ENCODE peak calls at places on chromosomes 13 and 19, in five cellular contexts. One of them, this sample, is unnamed.

GRCh38 chr19:10719466-10719961 is 1.6 kb downstream of the DNM2 start:
- DNase-seq in mesendoderm: peak
- DNase-seq in mesenchymal stem cell: peak
- DNase-seq in neuronal stem cell: no peak
- DNase-seq in trophoblast cell: peak
- DNase-seq in this sample: no peak

GRCh38 chr19:1018393-1018792 is 2.5 kb downstream of the TMEM259 start:
- DNase-seq in mesendoderm: no peak
- DNase-seq in mesenchymal stem cell: no peak
- DNase-seq in neuronal stem cell: no peak
- DNase-seq in trophoblast cell: no peak
- DNase-seq in this sample: no peak

GRCh38 chr13:28705734-28706133 is 13.0 kb downstream of the SLC46A3 start:
- DNase-seq in mesendoderm: no peak
- DNase-seq in mesenchymal stem cell: peak
- DNase-seq in neuronal stem cell: no peak
- DNase-seq in trophoblast cell: no peak
- DNase-seq in this sample: no peak

GRCh38 chr13:100262404-100262803 is 173.5 kb downstream of the PCCA start:
- DNase-seq in mesendoderm: no peak
- DNase-seq in mesenchymal stem cell: no peak
- DNase-seq in neuronal stem cell: no peak
- DNase-seq in trophoblast cell: no peak
- DNase-seq in this sample: no peak

GRCh38 chr19:2867025-2867991 is at the start of gene ZNF556:
- DNase-seq in mesendoderm: no peak
- DNase-seq in mesenchymal stem cell: no peak
- DNase-seq in neuronal stem cell: no peak
- DNase-seq in trophoblast cell: no peak
- DNase-seq in this sample: no peak

GRCh38 chr19:30449673-30450072 is 77.5 kb downstream of the ZNF536 start:
- DNase-seq in mesendoderm: peak
- DNase-seq in mesenchymal stem cell: no peak
- DNase-seq in neuronal stem cell: peak
- DNase-seq in trophoblast cell: no peak
- DNase-seq in this sample: no peak

GRCh38 chr13:24356837-24357236 is 47.5 kb downstream of the C1QTNF9 start:
- DNase-seq in mesendoderm: no peak
- DNase-seq in mesenchymal stem cell: no peak
- DNase-seq in neuronal stem cell: no peak
- DNase-seq in trophoblast cell: no peak
- DNase-seq in this sample: no peak

GRCh38 chr13:23859455-23859854 is 29.7 kb downstream of the MIPEP start:
- DNase-seq in mesendoderm: no peak
- DNase-seq in mesenchymal stem cell: no peak
- DNase-seq in neuronal stem cell: no peak
- DNase-seq in trophoblast cell: peak
- DNase-seq in this sample: no peak

GRCh38 chr13:37981932-37982331 is 112.4 kb upstream of the TRPC4 start:
- DNase-seq in mesendoderm: no peak
- DNase-seq in mesenchymal stem cell: no peak
- DNase-seq in neuronal stem cell: no peak
- DNase-seq in trophoblast cell: no peak
- DNase-seq in this sample: no peak

GRCh38 chr19:35000647-35001501 is 751 bp downstream of the GRAMD1A start:
- DNase-seq in mesendoderm: peak
- DNase-seq in mesenchymal stem cell: peak
- DNase-seq in neuronal stem cell: no peak
- DNase-seq in trophoblast cell: peak
- DNase-seq in this sample: peak
- H4K8ac ChIP-seq in mesendoderm: peak
- H4K8ac ChIP-seq in mesenchymal stem cell: peak
- H4K8ac ChIP-seq in neuronal stem cell: no peak
- H4K8ac ChIP-seq in trophoblast cell: peak
- H4K8ac ChIP-seq in this sample: no peak

GRCh38 chr13:113952151-113952982 is 21.5 kb downstream of the C13orf46 start:
- DNase-seq in mesendoderm: no peak
- DNase-seq in mesenchymal stem cell: no peak
- DNase-seq in neuronal stem cell: no peak
- DNase-seq in trophoblast cell: no peak
- DNase-seq in this sample: no peak

GRCh38 chr13:113952983-113953520 is 20.8 kb downstream of the C13orf46 start:
- DNase-seq in mesendoderm: no peak
- DNase-seq in mesenchymal stem cell: no peak
- DNase-seq in neuronal stem cell: no peak
- DNase-seq in trophoblast cell: no peak
- DNase-seq in this sample: no peak

GRCh38 chr13:113949546-113949945 is 24.3 kb downstream of the C13orf46 start:
- DNase-seq in mesendoderm: no peak
- DNase-seq in mesenchymal stem cell: no peak
- DNase-seq in neuronal stem cell: no peak
- DNase-seq in trophoblast cell: no peak
- DNase-seq in this sample: no peak

GRCh38 chr13:113950451-113951245 is 23.2 kb downstream of the C13orf46 start:
- DNase-seq in mesendoderm: no peak
- DNase-seq in mesenchymal stem cell: no peak
- DNase-seq in neuronal stem cell: no peak
- DNase-seq in trophoblast cell: no peak
- DNase-seq in this sample: no peak

GRCh38 chr13:113951246-113951999 is 22.5 kb downstream of the C13orf46 start:
- DNase-seq in mesendoderm: peak
- DNase-seq in mesenchymal stem cell: peak
- DNase-seq in neuronal stem cell: peak
- DNase-seq in trophoblast cell: peak
- DNase-seq in this sample: peak
- H4K8ac ChIP-seq in mesendoderm: no peak
- H4K8ac ChIP-seq in mesenchymal stem cell: peak
- H4K8ac ChIP-seq in neuronal stem cell: peak
- H4K8ac ChIP-seq in trophoblast cell: no peak
- H4K8ac ChIP-seq in this sample: no peak

DNA sequence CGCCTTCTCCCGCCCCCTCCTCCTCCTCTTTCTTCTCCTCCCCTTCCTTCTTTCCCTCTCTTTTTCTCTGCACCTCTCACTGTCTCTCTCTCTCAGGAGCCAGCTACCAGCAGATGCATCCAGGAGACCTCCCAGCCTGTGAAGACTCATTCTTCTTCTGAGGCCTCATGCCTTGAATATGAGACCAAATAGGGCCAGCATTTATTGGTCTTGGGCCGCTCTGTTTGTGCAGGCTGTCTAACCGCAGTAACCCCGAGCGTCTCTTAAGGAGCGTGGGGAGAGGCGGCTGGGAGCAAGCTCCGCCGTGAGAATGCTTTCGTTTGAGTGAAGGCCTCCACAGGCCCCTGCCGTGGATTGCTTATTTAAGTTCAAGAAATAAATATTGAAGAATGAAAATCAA is 167.0 kb downstream of the NUFIP1 start:
- DNase-seq in mesendoderm: peak
- DNase-seq in mesenchymal stem cell: no peak
- DNase-seq in neuronal stem cell: no peak
- DNase-seq in trophoblast cell: no peak
- DNase-seq in this sample: no peak
- H4K8ac ChIP-seq in mesendoderm: no peak
- H4K8ac ChIP-seq in mesenchymal stem cell: no peak
- H4K8ac ChIP-seq in neuronal stem cell: no peak
- H4K8ac ChIP-seq in trophoblast cell: no peak
- H4K8ac ChIP-seq in this sample: no peak

GRCh38 chr13:26707122-26708006 is 53.2 kb downstream of the GPR12 start:
- DNase-seq in mesendoderm: peak
- DNase-seq in mesenchymal stem cell: peak
- DNase-seq in neuronal stem cell: peak
- DNase-seq in trophoblast cell: peak
- DNase-seq in this sample: peak
- H4K8ac ChIP-seq in mesendoderm: no peak
- H4K8ac ChIP-seq in mesenchymal stem cell: no peak
- H4K8ac ChIP-seq in neuronal stem cell: no peak
- H4K8ac ChIP-seq in trophoblast cell: no peak
- H4K8ac ChIP-seq in this sample: no peak

GRCh38 chr13:110794209-110794608 is 80.7 kb downstream of the ING1 start:
- DNase-seq in mesendoderm: no peak
- DNase-seq in mesenchymal stem cell: no peak
- DNase-seq in neuronal stem cell: no peak
- DNase-seq in trophoblast cell: no peak
- DNase-seq in this sample: no peak

GRCh38 chr13:110801044-110801443 is 87.5 kb downstream of the ING1 start:
- DNase-seq in mesendoderm: peak
- DNase-seq in mesenchymal stem cell: no peak
- DNase-seq in neuronal stem cell: no peak
- DNase-seq in trophoblast cell: no peak
- DNase-seq in this sample: no peak

GRCh38 chr13:110798595-110798994 is 85.1 kb downstream of the ING1 start:
- DNase-seq in mesendoderm: no peak
- DNase-seq in mesenchymal stem cell: no peak
- DNase-seq in neuronal stem cell: no peak
- DNase-seq in trophoblast cell: no peak
- DNase-seq in this sample: no peak

GRCh38 chr13:110797230-110797877 is 83.9 kb downstream of the ING1 start:
- DNase-seq in mesendoderm: peak
- DNase-seq in mesenchymal stem cell: no peak
- DNase-seq in neuronal stem cell: no peak
- DNase-seq in trophoblast cell: no peak
- DNase-seq in this sample: no peak

DNA sequence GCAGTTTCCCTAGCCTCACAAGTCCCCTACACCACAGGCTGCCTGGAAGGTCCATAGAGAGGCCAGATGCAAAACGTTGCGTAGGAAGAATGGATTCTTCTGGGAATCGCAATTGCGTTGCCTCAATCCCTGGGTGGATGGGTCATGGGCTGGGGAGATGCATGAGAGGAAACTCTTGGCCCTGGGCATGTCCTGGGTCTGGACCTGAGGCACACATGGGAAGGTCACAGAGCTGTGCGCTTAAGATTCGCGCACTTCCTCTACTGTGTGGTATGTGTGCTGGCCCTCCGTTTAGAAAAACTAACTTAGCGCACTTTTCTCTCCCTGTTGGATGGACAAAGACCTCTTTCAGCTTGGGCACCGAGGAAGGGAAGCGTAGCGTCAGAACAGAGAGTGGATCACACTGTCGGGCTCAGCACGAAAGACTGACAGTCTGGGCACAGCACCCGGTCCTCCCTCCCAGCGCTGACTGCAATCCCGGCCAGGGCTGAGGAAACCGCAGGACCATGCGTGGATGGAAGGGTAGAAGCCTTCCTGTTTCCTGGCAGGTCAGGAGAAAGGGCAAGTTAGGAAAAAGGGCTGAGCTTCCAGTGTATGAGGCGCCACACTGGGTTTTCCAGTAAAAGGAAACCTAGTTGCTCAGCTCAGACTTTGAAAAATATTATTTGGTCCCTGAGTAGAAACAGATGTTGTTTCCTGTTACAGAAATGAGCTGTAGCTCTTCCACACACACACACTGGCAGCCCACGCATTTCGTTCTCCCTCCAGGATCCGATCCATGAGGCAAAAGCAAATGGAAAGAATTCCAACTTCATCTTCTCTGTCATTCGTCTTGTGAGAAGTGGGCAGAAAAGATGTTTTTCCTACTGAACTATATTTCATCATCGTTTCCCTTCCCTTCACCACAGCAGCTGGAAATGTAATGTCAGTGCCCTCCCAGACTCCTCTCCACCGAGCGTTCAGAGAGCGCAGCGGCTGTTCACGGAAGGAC is 86.0 kb downstream of the ING1 start:
- DNase-seq in mesendoderm: no peak
- DNase-seq in mesenchymal stem cell: peak
- DNase-seq in neuronal stem cell: no peak
- DNase-seq in trophoblast cell: no peak
- DNase-seq in this sample: no peak
- H4K8ac ChIP-seq in mesendoderm: no peak
- H4K8ac ChIP-seq in mesenchymal stem cell: no peak
- H4K8ac ChIP-seq in neuronal stem cell: no peak
- H4K8ac ChIP-seq in trophoblast cell: no peak
- H4K8ac ChIP-seq in this sample: no peak

This sample was measured in H9.